ENCODE peak calls at places on chromosomes 11 and 22, in eight cellular contexts. B is esophagus squamous epithelium; E is PC-3; D is iPS DF 6.9; Q is heart left ventricle; S is CD8-positive, alpha-beta T cell; R is prostate gland; Z is heart right ventricle. U is an unnamed sample.

GRCh38 chr11:128940603-128941002 is 2.1 kb downstream of the TP53AIP1 start:
- DNase-seq in B (no peak), E (no peak), D (no peak), Q (no peak), S (no peak), R (peak; percentile 62), Z (no peak), U (no peak)

GRCh38 chr11:63889344-63889743 is 27.6 kb downstream of the RCOR2 start:
- DNase-seq in B (no peak), E (no peak), D (no peak), Q (no peak), S (no peak), R (no peak), Z (no peak), U (no peak)

GRCh38 chr22:39690901-39691620 is 120.5 kb downstream of the CACNA1I start:
- DNase-seq in B (no peak), E (no peak), D (no peak), Q (no peak), S (no peak), R (no peak), Z (no peak), U (no peak)

GRCh38 chr11:120169981-120170698 is 32.2 kb upstream of the TRIM29 start:
- DNase-seq in B (no peak), E (no peak), D (no peak), Q (no peak), S (no peak), R (no peak), Z (no peak), U (no peak)

GRCh38 chr11:63020671-63021255 is 5.1 kb upstream of the SLC22A8 start:
- DNase-seq in B (no peak), E (peak; percentile 12), D (peak; percentile 58), Q (no peak), S (no peak), R (no peak), Z (no peak), U (no peak)

GRCh38 chr22:11627798-11628650 is 3900.0 kb upstream of the OR11H1 start:
- DNase-seq in B (no peak), E (no peak), D (no peak), Q (no peak), S (no peak), R (no peak), Z (no peak), U (no peak)

GRCh38 chr11:61922539-61922938 is 5.2 kb upstream of the RAB3IL1 start:
- DNase-seq in B (no peak), E (no peak), D (no peak), Q (peak; percentile 87), S (no peak), R (no peak), Z (peak; percentile 89), U (no peak)

GRCh38 chr11:47523491-47524199 is 29.3 kb downstream of the CELF1 start:
- DNase-seq in B (no peak), E (peak; percentile 74), D (no peak), Q (peak; percentile 43), S (peak; percentile 14), R (no peak), Z (peak; percentile 66), U (peak; percentile 27)

DNA sequence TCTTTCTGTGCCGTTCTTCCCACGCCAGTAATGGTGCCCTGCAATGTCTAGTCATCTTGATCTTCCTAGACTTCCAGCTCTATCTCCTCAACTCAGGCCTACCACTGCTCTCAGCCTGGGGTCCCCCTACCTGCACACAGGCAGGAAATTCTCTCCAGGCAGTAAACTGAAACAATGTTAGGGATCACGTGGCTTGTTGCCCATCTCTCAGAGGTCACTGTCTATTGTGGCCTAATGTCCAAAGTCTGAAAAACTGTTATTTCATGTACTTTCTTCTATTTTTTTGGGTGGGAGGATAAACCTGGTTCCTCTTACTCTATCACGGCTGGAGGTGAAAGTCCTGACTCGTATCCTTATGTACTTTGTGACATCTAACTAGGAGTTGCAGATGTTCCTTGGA is 59.1 kb downstream of the CCDC34 start:
- DNase-seq in B (no peak), E (no peak), D (no peak), Q (no peak), S (no peak), R (no peak), Z (no peak), U (no peak)
- H3K9me3 ChIP-seq in B (no peaks in the 10 kb centered on the region), E (no peaks in the 10 kb centered on the region), D (no peaks in the 10 kb centered on the region), Q (no peaks in the 10 kb centered on the region), S (no peaks in the 10 kb centered on the region), R (no peaks in the 10 kb centered on the region), Z (no peaks in the 10 kb centered on the region), U (no peaks in the 10 kb centered on the region)

GRCh38 chr22:47604563-47604962 is 842.1 kb downstream of the TBC1D22A start:
- DNase-seq in B (no peak), E (no peak), D (no peak), Q (no peak), S (no peak), R (no peak), Z (no peak), U (no peak)

GRCh38 chr22:47605886-47606285 is 843.4 kb downstream of the TBC1D22A start:
- DNase-seq in B (no peak), E (no peak), D (no peak), Q (peak; percentile 3), S (no peak), R (no peak), Z (no peak), U (no peak)

GRCh38 chr22:47605441-47605840 is 843.0 kb downstream of the TBC1D22A start:
- DNase-seq in B (no peak), E (no peak), D (no peak), Q (no peak), S (no peak), R (no peak), Z (no peak), U (no peak)

GRCh38 chr22:47607486-47607885 is 845.0 kb downstream of the TBC1D22A start:
- DNase-seq in B (no peak), E (no peak), D (no peak), Q (no peak), S (no peak), R (no peak), Z (no peak), U (no peak)

GRCh38 chr22:47606426-47606825 is 844.0 kb downstream of the TBC1D22A start:
- DNase-seq in B (no peak), E (no peak), D (no peak), Q (peak; percentile 6), S (no peak), R (no peak), Z (no peak), U (no peak)
- H3K9me3 ChIP-seq in B (no peaks in the 10 kb centered on the region), E (no peaks in the 10 kb centered on the region), D (peaks cover 40% of the 10 kb centered on the region), Q (no peaks in the 10 kb centered on the region), S (no peaks in the 10 kb centered on the region), R (no peaks in the 10 kb centered on the region), Z (no peaks in the 10 kb centered on the region), U (no peaks in the 10 kb centered on the region)

GRCh38 chr22:47630741-47631534 is 868.5 kb downstream of the TBC1D22A start:
- DNase-seq in B (no peak), E (no peak), D (no peak), Q (no peak), S (no peak), R (no peak), Z (no peak), U (no peak)

GRCh38 chr22:47628477-47629272 is 866.2 kb downstream of the TBC1D22A start:
- DNase-seq in B (no peak), E (no peak), D (no peak), Q (no peak), S (no peak), R (no peak), Z (no peak), U (no peak)

GRCh38 chr22:47627561-47628253 is 865.3 kb downstream of the TBC1D22A start:
- DNase-seq in B (no peak), E (peak; percentile 68), D (no peak), Q (no peak), S (no peak), R (no peak), Z (no peak), U (no peak)

GRCh38 chr22:47629791-47630655 is 867.6 kb downstream of the TBC1D22A start:
- DNase-seq in B (no peak), E (no peak), D (no peak), Q (no peak), S (no peak), R (no peak), Z (no peak), U (no peak)

DNA sequence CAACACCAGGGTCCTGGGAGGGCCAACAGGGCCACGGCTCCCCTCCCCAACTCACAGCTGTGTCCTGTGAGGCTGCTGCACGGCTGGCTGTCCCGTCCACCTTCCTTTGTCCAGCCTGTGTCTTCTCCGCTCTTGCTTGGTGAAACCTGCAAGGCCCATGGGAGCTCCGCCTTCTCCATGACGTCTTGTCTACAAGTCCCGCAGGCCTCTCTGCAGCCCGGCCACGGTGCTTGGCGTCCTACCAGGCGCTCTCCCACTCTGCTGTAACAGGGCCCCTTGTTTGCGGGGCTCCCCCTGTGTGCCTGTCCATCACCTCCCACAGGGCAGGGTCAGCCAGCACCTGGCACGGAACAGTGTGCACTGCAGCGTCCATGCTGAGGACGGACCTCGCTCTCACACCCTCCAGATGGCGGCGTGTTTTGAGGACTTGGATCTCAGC is 866.8 kb downstream of the TBC1D22A start:
- DNase-seq in B (no peak), E (no peak), D (no peak), Q (no peak), S (no peak), R (no peak), Z (no peak), U (no peak)
- H3K9me3 ChIP-seq in B (no peaks in the 10 kb centered on the region), E (no peaks in the 10 kb centered on the region), D (peaks cover 29% of the 10 kb centered on the region), Q (no peaks in the 10 kb centered on the region), S (no peaks in the 10 kb centered on the region), R (no peaks in the 10 kb centered on the region), Z (no peaks in the 10 kb centered on the region), U (peaks cover 3% of the 10 kb centered on the region)

GRCh38 chr11:94400075-94400838 is 962 bp downstream of the GPR83 start:
- DNase-seq in B (no peak), E (no peak), D (no peak), Q (no peak), S (no peak), R (no peak), Z (no peak), U (no peak)

GRCh38 chr11:94402355-94402754 is 1.1 kb upstream of the GPR83 start:
- DNase-seq in B (no peak), E (peak; percentile 63), D (no peak), Q (no peak), S (no peak), R (no peak), Z (no peak), U (no peak)

GRCh38 chr11:94401773-94402265 is 600 bp upstream of the GPR83 start:
- DNase-seq in B (no peak), E (no peak), D (no peak), Q (no peak), S (no peak), R (no peak), Z (no peak), U (no peak)

GRCh38 chr11:94400839-94401772 is at the start of gene GPR83:
- DNase-seq in B (no peak), E (no peak), D (no peak), Q (no peak), S (no peak), R (no peak), Z (no peak), U (no peak)

DNA sequence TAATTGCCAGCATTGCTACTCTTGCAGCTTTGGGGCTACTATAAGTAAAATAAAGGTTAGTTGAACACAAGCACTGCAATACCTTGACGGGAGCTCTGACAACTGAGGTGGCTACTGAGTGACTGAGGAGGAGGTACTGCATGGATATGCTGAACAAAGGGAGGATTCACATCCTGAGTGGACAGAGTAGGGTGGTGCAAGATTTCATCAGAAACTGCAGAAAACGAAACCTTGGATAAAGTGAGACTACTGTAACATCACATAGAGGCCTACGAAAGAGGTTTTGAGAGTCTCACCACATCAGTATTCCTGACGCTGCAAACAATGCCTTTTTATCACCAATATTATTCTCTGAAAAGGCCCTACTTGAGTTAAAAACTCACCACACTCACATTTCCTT is 3.8 kb upstream of the GPR83 start:
- DNase-seq in B (no peak), E (no peak), D (no peak), Q (no peak), S (no peak), R (no peak), Z (no peak), U (no peak)
- H3K9me3 ChIP-seq in B (no peaks in the 10 kb centered on the region), E (no peaks in the 10 kb centered on the region), D (no peaks in the 10 kb centered on the region), Q (no peaks in the 10 kb centered on the region), S (no peaks in the 10 kb centered on the region), R (no peaks in the 10 kb centered on the region), Z (peaks cover 3% of the 10 kb centered on the region), U (no peaks in the 10 kb centered on the region)

U was measured in T-helper 17 cell.